ENCODE peak calls at places on chromosomes 4 and X, in eight cellular contexts. One of them, this sample, is unnamed.

GRCh38 chr4:71184195-71184781 is 154.5 kb upstream of the SLC4A4 start:
- DNase-seq in kidney tubule cell: peak
- DNase-seq in Panc1: peak
- DNase-seq in T1000: no peak
- DNase-seq in sigmoid colon: no peak
- DNase-seq in cardiac fibroblast: peak
- DNase-seq in renal cortical epithelial cell: peak
- DNase-seq in smooth muscle cell of the brain vasculature: no peak
- DNase-seq in this sample: peak

GRCh38 chr4:40924096-40924792 is 174.5 kb downstream of the NSUN7 start:
- DNase-seq in kidney tubule cell: peak
- DNase-seq in Panc1: peak
- DNase-seq in T1000: peak
- DNase-seq in sigmoid colon: no peak
- DNase-seq in cardiac fibroblast: peak
- DNase-seq in renal cortical epithelial cell: peak
- DNase-seq in smooth muscle cell of the brain vasculature: no peak
- DNase-seq in this sample: peak

GRCh38 chr4:24470681-24471622 is 113.4 kb downstream of the DHX15 start:
- DNase-seq in kidney tubule cell: peak
- DNase-seq in Panc1: no peak
- DNase-seq in T1000: peak
- DNase-seq in sigmoid colon: peak
- DNase-seq in cardiac fibroblast: peak
- DNase-seq in renal cortical epithelial cell: peak
- DNase-seq in smooth muscle cell of the brain vasculature: no peak
- DNase-seq in this sample: peak

GRCh38 chrX:54181196-54181953 is 1.7 kb downstream of the FAM120C start:
- DNase-seq in kidney tubule cell: peak
- DNase-seq in Panc1: no peak
- DNase-seq in T1000: no peak
- DNase-seq in sigmoid colon: no peak
- DNase-seq in cardiac fibroblast: peak
- DNase-seq in renal cortical epithelial cell: peak
- DNase-seq in smooth muscle cell of the brain vasculature: no peak
- DNase-seq in this sample: no peak

GRCh38 chr4:117560329-117560728 is 474.0 kb upstream of the NDST3 start:
- DNase-seq in kidney tubule cell: peak
- DNase-seq in Panc1: peak
- DNase-seq in T1000: no peak
- DNase-seq in sigmoid colon: no peak
- DNase-seq in cardiac fibroblast: peak
- DNase-seq in renal cortical epithelial cell: peak
- DNase-seq in smooth muscle cell of the brain vasculature: peak
- DNase-seq in this sample: no peak

GRCh38 chr4:61661960-61662359 is 461.8 kb downstream of the ADGRL3 start:
- DNase-seq in kidney tubule cell: no peak
- DNase-seq in Panc1: no peak
- DNase-seq in T1000: no peak
- DNase-seq in sigmoid colon: no peak
- DNase-seq in cardiac fibroblast: no peak
- DNase-seq in renal cortical epithelial cell: no peak
- DNase-seq in smooth muscle cell of the brain vasculature: no peak
- DNase-seq in this sample: no peak

GRCh38 chrX:11040405-11040804 is 70.7 kb upstream of the HCCS start:
- DNase-seq in kidney tubule cell: no peak
- DNase-seq in Panc1: no peak
- DNase-seq in T1000: no peak
- DNase-seq in sigmoid colon: no peak
- DNase-seq in cardiac fibroblast: peak
- DNase-seq in renal cortical epithelial cell: no peak
- DNase-seq in smooth muscle cell of the brain vasculature: no peak
- DNase-seq in this sample: no peak

GRCh38 chr4:1082215-1083182 is 30.9 kb downstream of the RNF212 start:
- DNase-seq in kidney tubule cell: peak
- DNase-seq in Panc1: no peak
- DNase-seq in T1000: peak
- DNase-seq in sigmoid colon: peak
- DNase-seq in cardiac fibroblast: peak
- DNase-seq in renal cortical epithelial cell: peak
- DNase-seq in smooth muscle cell of the brain vasculature: peak
- DNase-seq in this sample: no peak

GRCh38 chr4:185713272-185713671 is 98.7 kb downstream of the SORBS2 start:
- DNase-seq in kidney tubule cell: no peak
- DNase-seq in Panc1: no peak
- DNase-seq in T1000: no peak
- DNase-seq in sigmoid colon: no peak
- DNase-seq in cardiac fibroblast: peak
- DNase-seq in renal cortical epithelial cell: no peak
- DNase-seq in smooth muscle cell of the brain vasculature: no peak
- DNase-seq in this sample: no peak

GRCh38 chr4:89152972-89153371 is 41.6 kb downstream of the TIGD2 start:
- DNase-seq in kidney tubule cell: no peak
- DNase-seq in Panc1: no peak
- DNase-seq in T1000: no peak
- DNase-seq in sigmoid colon: no peak
- DNase-seq in cardiac fibroblast: no peak
- DNase-seq in renal cortical epithelial cell: no peak
- DNase-seq in smooth muscle cell of the brain vasculature: no peak
- DNase-seq in this sample: no peak

GRCh38 chrX:21528076-21528475 is 130.1 kb downstream of the KLHL34 start:
- DNase-seq in kidney tubule cell: no peak
- DNase-seq in Panc1: no peak
- DNase-seq in T1000: no peak
- DNase-seq in sigmoid colon: no peak
- DNase-seq in cardiac fibroblast: no peak
- DNase-seq in renal cortical epithelial cell: peak
- DNase-seq in smooth muscle cell of the brain vasculature: no peak
- DNase-seq in this sample: no peak

GRCh38 chr4:73520821-73521220 is 39.3 kb downstream of the AFM start:
- DNase-seq in kidney tubule cell: no peak
- DNase-seq in Panc1: no peak
- DNase-seq in T1000: peak
- DNase-seq in sigmoid colon: no peak
- DNase-seq in cardiac fibroblast: peak
- DNase-seq in renal cortical epithelial cell: peak
- DNase-seq in smooth muscle cell of the brain vasculature: peak
- DNase-seq in this sample: no peak

GRCh38 chrX:100424012-100424411 is 13.9 kb upstream of the PCDH19 start:
- DNase-seq in kidney tubule cell: peak
- DNase-seq in Panc1: no peak
- DNase-seq in T1000: no peak
- DNase-seq in sigmoid colon: no peak
- DNase-seq in cardiac fibroblast: peak
- DNase-seq in renal cortical epithelial cell: peak
- DNase-seq in smooth muscle cell of the brain vasculature: no peak
- DNase-seq in this sample: no peak

GRCh38 chr4:141652161-141652778 is 15.9 kb downstream of the IL15 start:
- DNase-seq in kidney tubule cell: no peak
- DNase-seq in Panc1: no peak
- DNase-seq in T1000: no peak
- DNase-seq in sigmoid colon: no peak
- DNase-seq in cardiac fibroblast: peak
- DNase-seq in renal cortical epithelial cell: peak
- DNase-seq in smooth muscle cell of the brain vasculature: no peak
- DNase-seq in this sample: no peak

GRCh38 chr4:9953089-9953488 is 68.2 kb downstream of the SLC2A9 start:
- DNase-seq in kidney tubule cell: no peak
- DNase-seq in Panc1: no peak
- DNase-seq in T1000: no peak
- DNase-seq in sigmoid colon: no peak
- DNase-seq in cardiac fibroblast: no peak
- DNase-seq in renal cortical epithelial cell: no peak
- DNase-seq in smooth muscle cell of the brain vasculature: no peak
- DNase-seq in this sample: no peak

GRCh38 chr4:109389367-109390118 is 44.1 kb upstream of the SEC24B start:
- DNase-seq in kidney tubule cell: no peak
- DNase-seq in Panc1: no peak
- DNase-seq in T1000: no peak
- DNase-seq in sigmoid colon: no peak
- DNase-seq in cardiac fibroblast: no peak
- DNase-seq in renal cortical epithelial cell: no peak
- DNase-seq in smooth muscle cell of the brain vasculature: no peak
- DNase-seq in this sample: no peak

GRCh38 chrX:35461164-35461563 is 337.0 kb upstream of the MAGEB16 start:
- DNase-seq in kidney tubule cell: no peak
- DNase-seq in Panc1: no peak
- DNase-seq in T1000: no peak
- DNase-seq in sigmoid colon: no peak
- DNase-seq in cardiac fibroblast: no peak
- DNase-seq in renal cortical epithelial cell: peak
- DNase-seq in smooth muscle cell of the brain vasculature: no peak
- DNase-seq in this sample: no peak

GRCh38 chr4:26141916-26142638 is 178.7 kb upstream of the RBPJ start:
- DNase-seq in kidney tubule cell: no peak
- DNase-seq in Panc1: no peak
- DNase-seq in T1000: no peak
- DNase-seq in sigmoid colon: peak
- DNase-seq in cardiac fibroblast: peak
- DNase-seq in renal cortical epithelial cell: peak
- DNase-seq in smooth muscle cell of the brain vasculature: peak
- DNase-seq in this sample: peak

This sample was measured in CD4-positive, alpha-beta memory T cell.